ENCODE peak calls at places on chromosomes 16 and 17, in eight cellular contexts. C, B, O, Y, J, L, S and T are unnamed samples.
A peak's percentile ranks its signal among the peaks of the same experiment; 100 is the strongest.

GRCh38 chr16:56262148-56262878 is 71.0 kb downstream of the GNAO1 start:
- DNase-seq in C (peak; percentile 17), B (no peak), O (no peak), Y (no peak), J (no peak), L (no peak), S (no peak), T (no peak)

GRCh38 chr17:45648642-45649041 is 135.5 kb upstream of the CRHR1 start:
- DNase-seq in C (no peak), B (no peak), O (no peak), Y (no peak), J (no peak), L (no peak), S (no peak), T (no peak)

GRCh38 chr17:82077617-82078358 is 12.2 kb upstream of the DUS1L start:
- DNase-seq in C (no peak), B (peak; percentile 77), O (no peak), Y (no peak), J (no peak), L (no peak), S (no peak), T (no peak)

GRCh38 chr17:80265205-80266068 is 4.8 kb downstream of the RNF213 start:
- DNase-seq in C (peak; percentile 46), B (no peak), O (no peak), Y (no peak), J (no peak), L (no peak), S (no peak), T (no peak)

GRCh38 chr16:86318119-86318518 is 192.2 kb upstream of the FOXF1 start:
- DNase-seq in C (no peak), B (no peak), O (peak; percentile 21), Y (no peak), J (no peak), L (no peak), S (no peak), T (no peak)

GRCh38 chr17:49565948-49566491 is 9.7 kb upstream of the NXPH3 start:
- DNase-seq in C (no peak), B (peak; percentile 94), O (no peak), Y (peak; percentile 74), J (no peak), L (no peak), S (no peak), T (no peak)

GRCh38 chr16:53546988-53547391 is 44.0 kb upstream of the AKTIP start:
- DNase-seq in C (no peak), B (no peak), O (no peak), Y (no peak), J (no peak), L (no peak), S (no peak), T (no peak)

GRCh38 chr16:27028713-27029112 is 38.0 kb upstream of the C16orf82 start:
- DNase-seq in C (no peak), B (no peak), O (no peak), Y (no peak), J (no peak), L (peak; percentile 2), S (no peak), T (no peak)

GRCh38 chr17:82399030-82399429 is 19.1 kb upstream of the HEXD start:
- DNase-seq in C (no peak), B (peak; percentile 65), O (peak; percentile 93), Y (peak; percentile 55), J (no peak), L (no peak), S (peak; percentile 95), T (peak; percentile 56)

GRCh38 chr17:8500609-8501008 is 64.9 kb downstream of the NDEL1 start:
- DNase-seq in C (no peak), B (no peak), O (no peak), Y (no peak), J (no peak), L (no peak), S (no peak), T (no peak)

GRCh38 chr17:2063306-2064146 is 8.6 kb downstream of the HIC1 start:
- DNase-seq in C (no peak), B (peak; percentile 73), O (peak; percentile 32), Y (no peak), J (no peak), L (no peak), S (no peak), T (no peak)

GRCh38 chr16:50369133-50369804 is 481 bp upstream of the BRD7 start:
- DNase-seq in C (no peak), B (no peak), O (no peak), Y (no peak), J (no peak), L (no peak), S (no peak), T (no peak)

GRCh38 chr16:89422527-89422904 is 67.8 kb downstream of the ANKRD11 start:
- DNase-seq in C (no peak), B (peak; percentile 44), O (no peak), Y (no peak), J (no peak), L (no peak), S (no peak), T (no peak)

GRCh38 chr16:525520-526180 is 1.9 kb upstream of the CAPN15 start:
- DNase-seq in C (no peak), B (no peak), O (peak; percentile 58), Y (no peak), J (no peak), L (no peak), S (peak; percentile 61), T (peak; percentile 54)

GRCh38 chr16:65111306-65111705 is 10.6 kb downstream of the CDH11 start:
- DNase-seq in C (no peak), B (no peak), O (no peak), Y (no peak), J (peak; percentile 69), L (no peak), S (no peak), T (no peak)

GRCh38 chr17:50149425-50150353 is 788 bp downstream of the PPP1R9B start:
- DNase-seq in C (no peak), B (peak; percentile 64), O (peak; percentile 74), Y (peak; percentile 66), J (no peak), L (no peak), S (no peak), T (no peak)

GRCh38 chr16:47565454-47565853 is 104.3 kb downstream of the PHKB start:
- DNase-seq in C (no peak), B (peak; percentile 80), O (peak; percentile 74), Y (peak; percentile 73), J (peak; percentile 25), L (no peak), S (no peak), T (peak; percentile 5)

GRCh38 chr17:7293821-7294613 is 422 bp downstream of the YBX2 start:
- DNase-seq in C (no peak), B (no peak), O (no peak), Y (no peak), J (peak; percentile 94), L (no peak), S (no peak), T (no peak)

GRCh38 chr17:30091771-30092170 is 24.8 kb upstream of the NSRP1 start:
- DNase-seq in C (no peak), B (no peak), O (peak; percentile 77), Y (no peak), J (no peak), L (no peak), S (peak; percentile 59), T (peak; percentile 59)

GRCh38 chr17:4006165-4006589 is 41.9 kb upstream of the ATP2A3 start:
- DNase-seq in C (no peak), B (no peak), O (no peak), Y (no peak), J (no peak), L (no peak), S (no peak), T (no peak)

GRCh38 chr16:69112285-69113129 is 7.1 kb downstream of the HAS3 start:
- DNase-seq in C (no peak), B (peak; percentile 57), O (peak; percentile 48), Y (peak; percentile 42), J (peak; percentile 64), L (no peak), S (no peak), T (no peak)

DNA sequence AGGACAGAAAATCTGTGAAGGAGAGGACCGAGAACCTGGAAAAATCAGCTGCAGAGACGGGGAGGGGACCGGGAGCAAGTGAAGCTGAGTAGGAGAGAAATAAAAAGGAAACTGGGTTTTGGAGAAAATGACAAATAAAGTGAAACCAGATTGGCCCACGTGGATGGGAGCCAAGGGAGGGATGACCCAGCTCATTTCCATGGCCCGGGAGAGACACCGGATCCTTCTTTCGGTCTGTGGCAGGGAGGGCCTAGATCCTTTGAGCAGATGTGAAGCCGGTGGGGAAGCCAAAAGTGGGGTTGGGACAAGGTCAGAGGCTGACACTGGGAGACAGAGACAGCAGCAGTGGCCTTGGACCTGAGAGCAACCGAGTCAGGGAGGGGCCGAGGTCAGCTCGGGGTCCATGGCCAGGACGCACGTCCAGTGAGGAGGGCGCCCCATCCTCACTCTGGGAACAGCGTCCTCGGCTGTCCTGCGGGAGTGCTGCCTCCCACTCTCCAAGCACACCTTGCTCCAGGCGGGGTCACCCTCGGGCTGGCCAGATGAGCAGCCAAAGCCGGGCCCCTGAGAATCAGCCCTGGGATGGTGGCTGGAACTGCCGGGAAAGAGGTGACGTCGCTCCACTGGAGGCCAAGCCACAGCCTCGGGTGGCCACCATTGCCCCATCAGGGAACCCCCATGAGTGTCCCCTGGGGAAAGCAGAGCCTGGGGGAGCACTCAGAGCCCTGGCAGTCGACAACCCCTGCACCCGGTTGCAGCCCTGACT is 50.8 kb upstream of the CDR2 start:
- DNase-seq in C (no peak), B (peak; percentile 44), O (no peak), Y (peak; percentile 65), J (no peak), L (peak; percentile 84), S (no peak), T (no peak)
- H3K4me3 ChIP-seq in C (no peak overlapping the region), B (peak overlapping the region; percentile 12), O (no peak overlapping the region), Y (peak overlapping the region; percentile 43), J (no peak overlapping the region), L (no peak overlapping the region), S (peak overlapping the region; percentile 35), T (no peak overlapping the region)

GRCh38 chr16:19115148-19116021 is 1.6 kb downstream of the ITPRIPL2 start:
- DNase-seq in C (no peak), B (peak; percentile 51), O (no peak), Y (peak; percentile 53), J (no peak), L (no peak), S (no peak), T (no peak)
- TF ChIP-seq CTCF in C (no peak), B (peak; percentile 7), O (no peak), Y (peak; percentile 59), J (no peak), L (no peak), S (peak; percentile 32), T (no peak)

DNA sequence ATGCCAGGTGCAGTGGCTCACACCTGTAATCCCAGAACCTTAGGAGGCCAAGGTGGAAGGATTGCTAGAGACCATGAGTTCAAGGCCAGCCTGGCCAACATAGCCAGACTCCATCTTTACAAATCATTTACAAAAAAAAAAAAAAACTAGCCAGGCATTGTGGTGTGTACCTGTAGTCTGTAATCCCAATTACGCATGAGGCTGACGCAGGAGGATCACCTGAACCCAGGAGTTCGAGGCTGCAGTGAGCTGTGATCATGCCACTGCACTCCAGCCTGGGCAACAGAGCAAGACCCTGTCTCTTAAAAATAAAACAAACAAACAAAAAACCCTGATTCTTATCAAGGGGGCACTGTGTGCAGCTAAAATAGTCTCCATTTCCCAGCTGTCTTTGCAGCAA is 16.8 kb upstream of the HAP1 start:
- DNase-seq in C (no peak), B (no peak), O (no peak), Y (no peak), J (no peak), L (no peak), S (no peak), T (no peak)
- H3K4me3 ChIP-seq in C (no peak overlapping the region), B (no peak overlapping the region), O (no peak overlapping the region), Y (no peak overlapping the region), J (no peak overlapping the region), L (no peak overlapping the region), S (no peak overlapping the region), T (no peak overlapping the region)

GRCh38 chr17:78378225-78379133 is at the start of gene PGS1:
- DNase-seq in C (peak; percentile 60), B (peak; percentile 82), O (peak; percentile 87), Y (peak; percentile 88), J (peak; percentile 87), L (no peak), S (no peak), T (no peak)
- TF ChIP-seq CTCF in C (no peak), B (no peak), O (no peak), Y (no peak), J (no peak), L (peak; percentile 4), S (no peak), T (no peak)